ENCODE peak calls at places on chromosome 3, in four cellular contexts. P, N, I and U are unnamed samples. For H3K27me3, the result is how much of the 10 kb centered on the place peaks cover.

GRCh38 chr3:19885468-19885867 is 48.5 kb downstream of the EFHB start:
- DNase-seq in I (peak), N (no peak), P (peak), U (no peak)

GRCh38 chr3:43478380-43478779 is 143.4 kb downstream of the ANO10 start:
- DNase-seq in I (no peak), N (no peak), P (no peak), U (no peak)

GRCh38 chr3:129985113-129985512 is 10.6 kb downstream of the TRH start:
- DNase-seq in I (no peak), N (no peak), P (no peak), U (no peak)

GRCh38 chr3:125231895-125232294 is 19.3 kb upstream of the SLC12A8 start:
- DNase-seq in P (no peak), N (no peak), I (no peak), U (no peak)

GRCh38 chr3:5195605-5196004 is 8.1 kb downstream of the EDEM1 start:
- DNase-seq in N (no peak), P (no peak), I (no peak), U (no peak)

GRCh38 chr3:47512416-47513124 is 942 bp downstream of the ELP6 start:
- DNase-seq in I (no peak), N (no peak), P (peak), U (peak)

GRCh38 chr3:186319988-186320387 is 42.0 kb downstream of the DGKG start:
- DNase-seq in I (no peak), N (no peak), P (no peak), U (no peak)

GRCh38 chr3:188335656-188336055 is 181.7 kb downstream of the LPP start:
- DNase-seq in I (no peak), N (no peak), P (no peak), U (no peak)

GRCh38 chr3:130905551-130905950 is 11.7 kb downstream of the ATP2C1 start:
- DNase-seq in P (no peak), I (no peak), N (no peak), U (no peak)

GRCh38 chr3:153290278-153291015 is 128.4 kb downstream of the RAP2B start:
- DNase-seq in N (no peak), P (peak), I (no peak), U (no peak)

GRCh38 chr3:71010731-71011455 is 572.6 kb downstream of the FOXP1 start:
- DNase-seq in I (no peak), P (no peak), N (no peak), U (no peak)

GRCh38 chr3:156978471-156978961 is 152.4 kb downstream of the LEKR1 start:
- DNase-seq in N (no peak), P (no peak), I (no peak), U (no peak)

GRCh38 chr3:169750665-169751064 is 14.2 kb downstream of the TERC start:
- DNase-seq in N (no peak), I (no peak), P (no peak), U (no peak)

GRCh38 chr3:62562596-62562995 is 189.2 kb upstream of the FEZF2 start:
- DNase-seq in P (no peak), N (no peak), I (no peak), U (no peak)

GRCh38 chr3:187770224-187770623 is 25.0 kb upstream of the BCL6 start:
- DNase-seq in P (no peak), I (no peak), N (no peak), U (no peak)

GRCh38 chr3:149512073-149512782 is 37.7 kb downstream of the TM4SF4 start:
- DNase-seq in N (no peak), I (peak), P (peak), U (peak)

GRCh38 chr3:182478369-182478768 is 314.9 kb upstream of the ATP11B start:
- DNase-seq in I (no peak), N (no peak), P (no peak), U (no peak)

GRCh38 chr3:908839-909238 is 184.0 kb upstream of the CNTN6 start:
- DNase-seq in N (no peak), P (no peak), I (no peak), U (no peak)

GRCh38 chr3:8767667-8768363 is 1.6 kb downstream of the OXTR start:
- DNase-seq in P (no peak), N (no peak), I (peak), U (peak)

GRCh38 chr3:8768364-8769087 is 887 bp downstream of the OXTR start:
- DNase-seq in N (no peak), I (no peak), P (no peak), U (no peak)

GRCh38 chr3:8765528-8765927 is 3.9 kb downstream of the OXTR start:
- DNase-seq in N (no peak), I (no peak), P (no peak), U (no peak)

GRCh38 chr3:8766148-8766547 is 3.3 kb downstream of the OXTR start:
- DNase-seq in I (no peak), N (no peak), P (no peak), U (no peak)

DNA sequence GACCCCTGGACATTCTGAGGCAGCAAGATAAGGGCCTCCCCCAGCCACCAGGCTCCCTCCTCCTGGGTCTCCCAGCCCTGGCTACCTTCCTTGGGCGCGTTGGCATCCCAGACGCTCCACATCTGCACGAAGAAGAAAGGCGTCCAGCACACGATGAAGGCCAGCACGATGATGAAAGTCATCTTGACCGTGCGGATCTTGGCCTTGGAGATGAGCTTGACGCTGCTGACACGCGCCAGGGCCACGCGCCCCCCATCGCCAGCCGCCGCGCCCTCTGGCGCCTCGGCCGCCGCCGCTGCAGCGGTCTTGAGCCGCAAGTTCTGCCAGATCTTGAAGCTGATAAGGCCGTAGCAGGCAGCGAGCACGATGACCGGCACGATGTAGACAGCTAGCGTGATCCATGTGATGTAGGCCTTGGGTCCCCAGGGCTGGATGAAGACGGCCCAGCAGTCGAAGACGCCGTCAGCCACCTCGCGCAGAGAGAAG is 2.2 kb downstream of the OXTR start:
- DNase-seq in P (no peak), I (no peak), N (no peak), U (no peak)
- H3K27me3 ChIP-seq in P (under half), I (under half), N (under half), U (under half)

GRCh38 chr3:122794483-122794778 is 438 bp upstream of the SLC49A4 start:
- DNase-seq in N (peak), P (no peak), I (no peak), U (no peak)
- TF ChIP-seq REST in N (no peak), P (no peak), I (no peak), U (no peak)

DNA sequence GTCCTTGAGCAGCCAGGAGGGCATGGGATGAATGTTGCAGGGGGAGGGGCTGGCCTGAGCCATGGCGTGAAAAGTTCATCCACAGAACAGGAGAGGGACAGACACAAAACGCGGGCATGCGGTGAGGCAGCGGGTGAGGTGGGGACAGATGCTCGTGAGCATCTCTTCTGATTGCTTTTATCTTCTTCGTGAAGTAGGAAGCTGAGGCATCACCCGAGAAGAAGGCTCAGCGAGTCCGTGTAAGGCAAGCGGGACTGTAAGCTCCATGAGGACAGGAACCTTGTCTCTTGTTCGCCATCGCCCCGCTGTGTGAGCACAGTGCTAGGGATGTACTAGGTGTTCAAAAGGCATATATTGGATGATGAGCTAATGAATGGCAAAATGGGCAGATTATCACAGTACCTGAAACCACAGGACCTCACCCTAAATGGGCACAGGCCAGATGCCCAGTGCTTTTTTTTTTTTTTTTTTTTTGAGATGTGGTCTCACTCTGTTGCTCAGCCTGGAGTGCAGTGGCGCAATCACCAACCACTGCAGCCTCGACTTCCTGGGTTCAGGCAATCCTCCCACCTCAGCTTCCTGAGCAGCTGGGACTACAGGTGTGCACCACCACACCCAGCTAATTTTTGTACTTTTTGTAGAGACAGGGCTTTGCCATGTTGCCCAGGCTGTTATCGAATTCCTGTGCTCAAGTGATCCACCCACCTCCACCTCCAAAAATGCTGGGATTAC is 46.8 kb downstream of the CPN2 start:
- DNase-seq in I (no peak), P (no peak), N (no peak), U (peak)
- H3K27me3 ChIP-seq in I (half or more), P (under half), N (under half), U (under half)

GRCh38 chr3:139388961-139389551 is 391 bp downstream of the COPB2 start:
- DNase-seq in N (no peak), I (no peak), P (peak), U (no peak)

GRCh38 chr3:139394116-139394515 is 4.7 kb upstream of the COPB2 start:
- DNase-seq in N (no peak), I (no peak), P (peak), U (no peak)

GRCh38 chr3:139388077-139388476 is 1.4 kb downstream of the COPB2 start:
- DNase-seq in I (no peak), P (peak), N (no peak), U (no peak)

DNA sequence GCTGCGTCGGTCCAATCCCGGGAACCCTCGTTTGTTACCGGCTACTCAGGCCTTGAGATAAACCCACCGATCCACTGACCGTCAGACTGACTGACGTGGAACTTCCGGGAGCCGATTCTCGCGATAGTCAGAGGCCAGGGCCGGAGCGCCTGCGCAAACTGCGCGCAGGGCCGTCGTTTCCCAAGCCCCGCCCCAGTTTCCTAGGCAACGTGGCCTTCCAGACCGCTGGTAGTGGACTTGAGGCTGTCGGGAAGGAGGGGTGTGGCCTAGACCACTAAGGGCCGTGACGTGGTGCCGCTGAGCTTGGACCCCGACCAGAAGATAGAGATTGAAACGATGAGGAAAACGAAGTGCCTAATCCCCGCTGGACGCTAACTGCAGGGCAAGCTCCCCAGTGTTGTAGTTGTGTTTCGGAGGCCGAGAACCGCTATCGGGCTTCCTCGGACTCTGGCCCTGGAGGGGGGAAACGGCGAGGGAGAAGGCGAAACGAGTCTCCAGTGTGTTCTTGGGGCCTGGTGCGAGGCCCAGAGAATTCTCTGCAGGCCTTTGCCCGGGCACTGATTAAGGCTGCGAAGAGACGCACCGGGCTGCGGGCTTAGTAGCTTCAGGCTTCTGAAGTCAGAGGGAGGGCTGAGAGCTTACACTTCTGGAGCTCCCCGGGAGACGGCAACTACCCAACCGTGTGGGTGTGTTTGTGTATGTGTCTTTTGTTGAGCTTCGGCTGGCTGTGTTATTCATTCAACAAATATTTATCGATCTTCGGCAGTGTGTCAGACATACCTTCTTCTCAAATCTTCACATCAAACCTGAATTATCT is at the start of gene COPB2:
- DNase-seq in P (peak), N (peak), I (peak), U (peak)
- TF ChIP-seq REST in P (peak), N (no peak), I (no peak), U (no peak)